ENCODE peak calls at places on chromosome 9, in five cellular contexts. X is NAMALWA, P is NCI-H1417, Q is cardiac fibroblast, I is mesothelial cell of epicardium. Z is an unnamed sample.

GRCh38 chr9:19445452-19445851 is 36.6 kb downstream of the ACER2 start:
- DNase-seq in X (no peak), P (peak; percentile 17), Q (no peak), I (no peak), Z (no peak)

GRCh38 chr9:133147412-133148271 is 16.1 kb downstream of the GBGT1 start:
- DNase-seq in X (peak; percentile 92), P (peak; percentile 79), Q (peak; percentile 63), I (no peak), Z (peak; percentile 79)

GRCh38 chr9:122065923-122066629 is 27.0 kb downstream of the TTLL11 start:
- DNase-seq in X (no peak), P (no peak), Q (peak; percentile 56), I (no peak), Z (no peak)

GRCh38 chr9:132114102-132114707 is 34.5 kb upstream of the MED27 start:
- DNase-seq in X (no peak), P (no peak), Q (peak; percentile 69), I (peak; percentile 84), Z (peak; percentile 87)

GRCh38 chr9:32486839-32487562 is 39.0 kb downstream of the RIGI start:
- DNase-seq in X (no peak), P (no peak), Q (no peak), I (no peak), Z (no peak)

GRCh38 chr9:92122061-92122460 is 6.8 kb upstream of the SPTLC1 start:
- DNase-seq in X (no peak), P (no peak), Q (no peak), I (no peak), Z (no peak)

GRCh38 chr9:88775037-88775471 is 216.2 kb upstream of the S1PR3 start:
- DNase-seq in X (no peak), P (no peak), Q (peak; percentile 96), I (no peak), Z (no peak)

GRCh38 chr9:133256057-133256461 is 18.9 kb downstream of the ABO start:
- DNase-seq in X (no peak), P (no peak), Q (no peak), I (no peak), Z (no peak)

GRCh38 chr9:13274901-13275641 is 4.4 kb downstream of the MPDZ start:
- DNase-seq in X (no peak), P (no peak), Q (peak; percentile 86), I (no peak), Z (no peak)

GRCh38 chr9:35114113-35114847 is 1.4 kb downstream of the ATOSB start:
- DNase-seq in X (peak; percentile 82), P (peak; percentile 60), Q (peak; percentile 98), I (no peak), Z (no peak)

GRCh38 chr9:105608685-105609598 is 51.0 kb downstream of the FKTN start:
- DNase-seq in X (peak; percentile 79), P (peak; percentile 46), Q (peak; percentile 70), I (no peak), Z (no peak)

GRCh38 chr9:4638968-4639367 is 23.1 kb upstream of the PLPP6 start:
- DNase-seq in X (no peak), P (no peak), Q (no peak), I (no peak), Z (no peak)

GRCh38 chr9:38234479-38234878 is 158.0 kb upstream of the ALDH1B1 start:
- DNase-seq in X (no peak), P (no peak), Q (no peak), I (no peak), Z (no peak)

GRCh38 chr9:32431940-32432555 is 47.6 kb downstream of the ACO1 start:
- DNase-seq in X (peak; percentile 53), P (peak; percentile 2), Q (peak; percentile 66), I (no peak), Z (peak; percentile 28)

GRCh38 chr9:86303316-86303975 is 21.1 kb upstream of the ISCA1 start:
- DNase-seq in X (no peak), P (no peak), Q (peak; percentile 24), I (no peak), Z (no peak)

GRCh38 chr9:137657606-137658005 is 38.8 kb downstream of the EHMT1 start:
- DNase-seq in X (no peak), P (no peak), Q (no peak), I (no peak), Z (no peak)

GRCh38 chr9:111094433-111095421 is 56.5 kb upstream of the LPAR1 start:
- DNase-seq in X (no peak), P (no peak), Q (peak; percentile 54), I (no peak), Z (no peak)

GRCh38 chr9:135887021-135887507 is 20.3 kb downstream of the CAMSAP1 start:
- DNase-seq in X (no peak), P (no peak), Q (no peak), I (no peak), Z (no peak)

GRCh38 chr9:22307013-22307711 is 139.5 kb upstream of the DMRTA1 start:
- DNase-seq in X (peak; percentile 69), P (no peak), Q (peak; percentile 70), I (no peak), Z (no peak)

GRCh38 chr9:127927457-127928231 is 2.9 kb downstream of the PIP5KL1 start:
- DNase-seq in X (peak; percentile 72), P (peak; percentile 85), Q (no peak), I (no peak), Z (no peak)

GRCh38 chr9:71025728-71026127 is 95.7 kb downstream of the TRPM3 start:
- DNase-seq in X (no peak), P (no peak), Q (no peak), I (no peak), Z (no peak)

GRCh38 chr9:95833549-95834178 is 41.8 kb upstream of the ERCC6L2 start:
- DNase-seq in X (no peak), P (no peak), Q (no peak), I (no peak), Z (no peak)

GRCh38 chr9:125659201-125659840 is 47.7 kb downstream of the MAPKAP1 start:
- DNase-seq in X (no peak), P (no peak), Q (no peak), I (no peak), Z (no peak)

GRCh38 chr9:3526166-3526902 is 533 bp upstream of the RFX3 start:
- DNase-seq in X (peak; percentile 91), P (peak; percentile 91), Q (peak; percentile 92), I (peak; percentile 76), Z (peak; percentile 67)

GRCh38 chr9:117403403-117403811 is 11.4 kb downstream of the ASTN2 start:
- DNase-seq in X (no peak), P (peak; percentile 59), Q (no peak), I (no peak), Z (no peak)

GRCh38 chr9:124707667-124708066 is 63.4 kb downstream of the NR6A1 start:
- DNase-seq in X (no peak), P (no peak), Q (no peak), I (no peak), Z (no peak)

GRCh38 chr9:92377904-92378303 is 26.5 kb downstream of the OGN start:
- DNase-seq in X (no peak), P (no peak), Q (no peak), I (no peak), Z (no peak)

GRCh38 chr9:99269429-99269828 is 47.3 kb downstream of the SEC61B start:
- DNase-seq in X (no peak), P (no peak), Q (peak; percentile 61), I (no peak), Z (no peak)

GRCh38 chr9:135348076-135348787 is 131.3 kb upstream of the PPP1R26 start:
- DNase-seq in X (no peak), P (no peak), Q (no peak), I (no peak), Z (no peak)